ENCODE peak calls at places on chromosome 3, in four cellular contexts. R is AG09309; K is RCC 7860; G is stimulated activated CD4-positive, alpha-beta T cell treated with anti-CD3 and anti-CD28 coated beads, Interleukin-2, amount 100 ng/mL, for 48 hours. O is an unnamed sample.

GRCh38 chr3:104909188-104909587 is 457.5 kb upstream of the ALCAM start:
- DNase-seq in K (peak; percentile 15), R (no peak), G (no peak), O (no peak)

GRCh38 chr3:196198771-196199753 is 12.1 kb downstream of the ZDHHC19 start:
- DNase-seq in R (no peak), G (no peak), K (no peak), O (peak; percentile 23)

GRCh38 chr3:48215876-48216275 is 7.4 kb upstream of the CAMP start:
- DNase-seq in G (no peak), R (no peak), K (no peak), O (peak; percentile 22)

GRCh38 chr3:21729888-21730459 is 21.0 kb downstream of the ZNF385D start:
- DNase-seq in G (no peak), R (no peak), K (no peak), O (no peak)

GRCh38 chr3:192928720-192929119 is 11.1 kb upstream of the MB21D2 start:
- DNase-seq in K (no peak), G (no peak), R (no peak), O (no peak)

GRCh38 chr3:177483182-177483967 is 286.1 kb upstream of the TBL1XR1 start:
- DNase-seq in G (no peak), K (no peak), R (no peak), O (peak; percentile 19)

GRCh38 chr3:71503525-71504249 is 79.8 kb downstream of the FOXP1 start:
- DNase-seq in G (no peak), K (peak; percentile 47), R (peak; percentile 57), O (peak; percentile 58)

GRCh38 chr3:15348246-15348645 is 15.9 kb upstream of the SH3BP5 start:
- DNase-seq in K (no peak), G (no peak), R (no peak), O (no peak)

GRCh38 chr3:23872330-23872729 is 44.5 kb downstream of the NKIRAS1 start:
- DNase-seq in K (no peak), G (no peak), R (no peak), O (no peak)

O was measured in ACHN.